ENCODE peak calls at places on chromosomes 4 and X, in nine cellular contexts. J is tibial artery, L is ascending aorta, E is OCI-LY7, S is aorta, V is right lobe of liver, K is Peyer's patch, W is H9, G is body of pancreas. O is an unnamed sample.
A peak's percentile ranks its signal among the peaks of the same experiment; 100 is the strongest.

GRCh38 chr4:183618681-183619080 is 40.3 kb downstream of the RWDD4 start:
- DNase-seq in J (no peak), L (no peak), E (no peak), S (no peak), V (peak; percentile 55), K (no peak), W (no peak), G (peak; percentile 40), O (no peak)

GRCh38 chr4:186957952-186958555 is 234.4 kb upstream of the FAT1 start:
- DNase-seq in J (no peak), L (no peak), E (no peak), S (no peak), V (no peak), K (no peak), W (no peak), G (no peak), O (no peak)

GRCh38 chrX:39115166-39115565 is 313.9 kb downstream of the MID1IP1 start:
- DNase-seq in J (no peak), L (no peak), E (no peak), S (no peak), V (no peak), K (no peak), W (no peak), G (no peak), O (peak; percentile 1)

GRCh38 chr4:37970702-37971101 is 10.5 kb downstream of the PTTG2 start:
- DNase-seq in J (peak; percentile 88), L (peak; percentile 81), E (peak; percentile 64), S (peak; percentile 92), V (peak; percentile 73), K (peak; percentile 59), W (peak; percentile 60), G (peak; percentile 70), O (peak; percentile 46)

GRCh38 chr4:142721187-142721586 is 124.9 kb downstream of the INPP4B start:
- DNase-seq in J (no peak), L (no peak), E (no peak), S (no peak), V (no peak), K (no peak), W (no peak), G (no peak), O (peak; percentile 38)

GRCh38 chr4:6331018-6331417 is 61.4 kb downstream of the WFS1 start:
- DNase-seq in J (no peak), L (no peak), E (peak; percentile 56), S (no peak), V (no peak), K (no peak), W (peak; percentile 60), G (no peak), O (no peak)

GRCh38 chrX:120874678-120875557 is 748 bp downstream of the CT47B1 start:
- DNase-seq in J (no peak), L (no peak), E (no peak), S (peak; percentile 71), V (no peak), K (no peak), W (no peak), G (no peak), O (no peak)

GRCh38 chr4:42151568-42152506 is 618 bp downstream of the BEND4 start:
- DNase-seq in J (no peak), L (no peak), E (peak; percentile 91), S (no peak), V (peak; percentile 22), K (peak; percentile 82), W (peak; percentile 94), G (no peak), O (no peak)

GRCh38 chr4:116925900-116926457 is 159.4 kb downstream of the TRAM1L1 start:
- DNase-seq in J (no peak), L (no peak), E (no peak), S (peak; percentile 73), V (peak; percentile 21), K (no peak), W (peak; percentile 63), G (peak; percentile 19), O (no peak)

GRCh38 chr4:107666134-107666533 is 53.9 kb downstream of the PAPSS1 start:
- DNase-seq in J (no peak), L (no peak), E (peak; percentile 8), S (no peak), V (no peak), K (no peak), W (no peak), G (no peak), O (no peak)

GRCh38 chrX:76453737-76454406 is 26.4 kb downstream of the MAGEE1 start:
- DNase-seq in J (no peak), L (no peak), E (no peak), S (peak; percentile 40), V (no peak), K (no peak), W (peak; percentile 35), G (peak; percentile 78), O (no peak)

GRCh38 chr4:74311696-74312313 is 3.5 kb downstream of the EPGN start:
- DNase-seq in J (no peak), L (no peak), E (peak; percentile 46), S (no peak), V (no peak), K (no peak), W (no peak), G (peak; percentile 37), O (peak; percentile 32)

GRCh38 chr4:144183165-144183564 is 42.6 kb upstream of the GYPA start:
- DNase-seq in J (no peak), L (no peak), E (no peak), S (no peak), V (no peak), K (no peak), W (no peak), G (no peak), O (no peak)
- H3K27ac ChIP-seq in J (no peak overlapping the region), L (no peak overlapping the region), E (no peak overlapping the region), S (no peak overlapping the region), V (no peak overlapping the region), K (no peak overlapping the region), W (no peak overlapping the region), G (no peak overlapping the region), O (no peak overlapping the region)

GRCh38 chrX:105564536-105564935 is 257.8 kb upstream of the NRK start:
- DNase-seq in J (no peak), L (no peak), E (no peak), S (no peak), V (no peak), K (no peak), W (no peak), G (no peak), O (peak; percentile 38)
- H3K27ac ChIP-seq in J (no peak overlapping the region), L (no peak overlapping the region), E (no peak overlapping the region), S (no peak overlapping the region), V (no peak overlapping the region), K (no peak overlapping the region), W (no peak overlapping the region), G (no peak overlapping the region), O (no peak overlapping the region)

DNA sequence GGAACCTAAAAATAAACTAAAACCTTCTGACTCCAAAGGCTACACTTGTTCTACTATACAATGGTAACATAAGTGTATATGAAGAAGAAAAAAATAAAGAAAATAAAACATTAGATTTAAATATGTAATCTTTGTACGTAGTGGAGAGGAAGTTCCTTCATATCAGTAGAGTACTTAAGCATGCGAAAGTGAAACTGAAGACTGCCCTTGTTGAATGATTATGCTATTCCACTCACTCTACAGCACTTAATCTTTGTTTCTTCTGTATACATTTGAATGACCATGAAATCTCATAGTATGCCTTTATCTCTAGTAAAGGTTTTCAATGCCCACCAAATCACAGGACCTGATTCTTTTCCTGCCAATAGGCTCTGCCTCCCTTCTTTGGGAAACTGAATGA is 78.9 kb downstream of the NDST3 start:
- DNase-seq in J (no peak), L (no peak), E (no peak), S (no peak), V (no peak), K (no peak), W (no peak), G (no peak), O (no peak)
- H3K27ac ChIP-seq in J (no peak overlapping the region), L (no peak overlapping the region), E (no peak overlapping the region), S (no peak overlapping the region), V (no peak overlapping the region), K (no peak overlapping the region), W (no peak overlapping the region), G (no peak overlapping the region), O (no peak overlapping the region)

DNA sequence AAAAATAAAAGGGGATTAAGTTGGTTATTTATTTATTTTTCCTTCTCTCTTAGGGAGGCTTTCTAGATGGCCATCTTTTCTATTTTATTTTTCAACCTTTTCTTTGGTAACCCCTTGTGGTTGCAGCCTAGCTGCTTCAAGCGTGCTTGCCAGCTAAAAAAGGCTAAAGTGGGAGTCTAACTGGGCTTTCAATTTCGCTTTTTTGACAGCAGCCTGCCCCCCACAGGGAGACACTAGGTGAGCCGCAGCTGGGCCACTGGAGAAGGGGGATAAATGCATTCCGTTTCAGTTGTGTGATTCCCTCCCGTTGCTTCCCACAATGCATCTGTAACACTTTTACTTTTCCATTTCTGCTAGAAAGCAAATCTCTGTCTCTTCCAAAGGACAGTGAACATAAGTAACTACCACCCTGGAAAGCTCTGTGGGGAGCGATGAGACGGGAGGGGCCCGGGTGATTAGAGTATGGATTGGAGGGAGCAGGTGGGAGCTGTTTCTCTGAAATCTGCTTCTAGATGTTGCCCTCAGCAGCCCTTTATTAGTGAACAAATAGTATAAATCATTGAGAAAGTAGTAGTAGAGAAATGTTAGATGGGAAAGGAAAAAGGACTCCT is 86.2 kb upstream of the RAPGEF2 start:
- DNase-seq in J (no peak), L (no peak), E (no peak), S (no peak), V (peak; percentile 31), K (no peak), W (peak; percentile 51), G (no peak), O (no peak)
- H3K27ac ChIP-seq in J (no peak overlapping the region), L (no peak overlapping the region), E (no peak overlapping the region), S (no peak overlapping the region), V (peak overlapping the region; percentile 35), K (no peak overlapping the region), W (no peak overlapping the region), G (no peak overlapping the region), O (no peak overlapping the region)

GRCh38 chr4:129428454-129428853 is 332.5 kb downstream of the C4orf33 start:
- DNase-seq in J (no peak), L (no peak), E (no peak), S (no peak), V (no peak), K (no peak), W (no peak), G (no peak), O (no peak)

GRCh38 chr4:129429566-129430339 is 333.8 kb downstream of the C4orf33 start:
- DNase-seq in J (no peak), L (no peak), E (no peak), S (no peak), V (no peak), K (no peak), W (no peak), G (no peak), O (peak; percentile 2)
- H3K27ac ChIP-seq in J (no peak overlapping the region), L (no peak overlapping the region), E (no peak overlapping the region), S (no peak overlapping the region), V (no peak overlapping the region), K (no peak overlapping the region), W (no peak overlapping the region), G (no peak overlapping the region), O (no peak overlapping the region)

GRCh38 chr4:158208931-158209640 is 1.2 kb upstream of the TMEM144 start:
- DNase-seq in J (no peak), L (no peak), E (no peak), S (no peak), V (no peak), K (no peak), W (no peak), G (no peak), O (no peak)
- H3K27ac ChIP-seq in J (peak overlapping the region; percentile 95), L (peak overlapping the region; percentile 94), E (no peak overlapping the region), S (peak overlapping the region; percentile 55), V (no peak overlapping the region), K (no peak overlapping the region), W (no peak overlapping the region), G (no peak overlapping the region), O (no peak overlapping the region)